ENCODE peak calls at places on chromosomes 3 and 15, in ten cellular contexts. A, G, Z, Q, U, C, J, O, K and R are unnamed samples.

GRCh38 chr3:13657660-13658435 is 108.9 kb downstream of the FBLN2 start:
- DNase-seq in A (peak; percentile 75), G (no peak), Z (peak; percentile 33), Q (no peak), U (peak; percentile 92), C (no peak), J (no peak), O (peak; percentile 29), K (peak; percentile 49), R (no peak)

GRCh38 chr15:85004551-85004950 is 22.9 kb downstream of the PDE8A start:
- DNase-seq in A (no peak), G (no peak), Z (no peak), Q (no peak), U (no peak), C (no peak), J (no peak), O (no peak), K (no peak), R (no peak)

GRCh38 chr15:73357999-73358665 is 10.6 kb downstream of the HCN4 start:
- DNase-seq in A (no peak), G (no peak), Z (no peak), Q (no peak), U (no peak), C (no peak), J (peak; percentile 51), O (no peak), K (no peak), R (no peak)

GRCh38 chr3:54067060-54067459 is 55.3 kb upstream of the CACNA2D3 start:
- DNase-seq in A (no peak), G (no peak), Z (no peak), Q (no peak), U (no peak), C (no peak), J (no peak), O (no peak), K (no peak), R (no peak)

GRCh38 chr15:53534105-53534839 is 225.2 kb downstream of the WDR72 start:
- DNase-seq in A (no peak), G (no peak), Z (no peak), Q (no peak), U (no peak), C (no peak), J (no peak), O (no peak), K (no peak), R (no peak)

GRCh38 chr15:62879770-62880169 is 162.8 kb upstream of the TPM1 start:
- DNase-seq in A (no peak), G (no peak), Z (no peak), Q (no peak), U (no peak), C (no peak), J (no peak), O (peak; percentile 80), K (no peak), R (no peak)

GRCh38 chr3:149277338-149277813 is 55.7 kb upstream of the CP start:
- DNase-seq in A (no peak), G (no peak), Z (no peak), Q (peak; percentile 5), U (no peak), C (no peak), J (peak; percentile 64), O (peak; percentile 89), K (no peak), R (peak; percentile 92)

GRCh38 chr3:10450494-10451440 is 54.6 kb downstream of the ATP2B2 start:
- DNase-seq in A (peak; percentile 46), G (no peak), Z (no peak), Q (no peak), U (no peak), C (no peak), J (no peak), O (no peak), K (no peak), R (no peak)

GRCh38 chr3:124859025-124859424 is 28.1 kb downstream of the ITGB5 start:
- DNase-seq in A (no peak), G (peak; percentile 63), Z (no peak), Q (no peak), U (no peak), C (no peak), J (no peak), O (peak; percentile 66), K (no peak), R (peak; percentile 60)

GRCh38 chr3:39112535-39112934 is 5.1 kb downstream of the TTC21A start:
- DNase-seq in A (no peak), G (peak; percentile 24), Z (no peak), Q (no peak), U (no peak), C (no peak), J (no peak), O (no peak), K (no peak), R (no peak)

GRCh38 chr3:79491029-79491634 is 276.7 kb downstream of the ROBO1 start:
- DNase-seq in A (peak; percentile 9), G (no peak), Z (no peak), Q (no peak), U (no peak), C (no peak), J (no peak), O (no peak), K (no peak), R (no peak)

GRCh38 chr15:79811406-79812405 is 85.1 kb downstream of the MTHFS start:
- DNase-seq in A (no peak), G (peak; percentile 87), Z (peak; percentile 74), Q (no peak), U (peak; percentile 71), C (peak; percentile 83), J (no peak), O (no peak), K (peak; percentile 81), R (no peak)

GRCh38 chr15:101001056-101001455 is 81.9 kb downstream of the LRRK1 start:
- DNase-seq in A (no peak), G (no peak), Z (no peak), Q (no peak), U (no peak), C (no peak), J (no peak), O (no peak), K (no peak), R (no peak)

GRCh38 chr3:161599702-161600101 is 103.1 kb downstream of the OTOL1 start:
- DNase-seq in A (no peak), G (no peak), Z (no peak), Q (no peak), U (no peak), C (no peak), J (no peak), O (no peak), K (no peak), R (no peak)

GRCh38 chr15:86759766-86760165 is 680.1 kb downstream of the AGBL1 start:
- DNase-seq in A (no peak), G (no peak), Z (no peak), Q (no peak), U (no peak), C (no peak), J (no peak), O (no peak), K (no peak), R (no peak)

GRCh38 chr3:190581041-190581501 is 67.2 kb downstream of the IL1RAP start:
- DNase-seq in A (no peak), G (no peak), Z (no peak), Q (no peak), U (no peak), C (no peak), J (no peak), O (peak; percentile 46), K (no peak), R (no peak)

GRCh38 chr15:73777741-73778140 is 24.6 kb upstream of the INSYN1 start:
- DNase-seq in A (no peak), G (no peak), Z (no peak), Q (no peak), U (no peak), C (no peak), J (no peak), O (no peak), K (no peak), R (no peak)

GRCh38 chr3:52891615-52892081 is 5.7 kb downstream of the STIMATE start:
- DNase-seq in A (no peak), G (no peak), Z (peak; percentile 58), Q (no peak), U (no peak), C (no peak), J (peak; percentile 66), O (no peak), K (no peak), R (no peak)

DNA sequence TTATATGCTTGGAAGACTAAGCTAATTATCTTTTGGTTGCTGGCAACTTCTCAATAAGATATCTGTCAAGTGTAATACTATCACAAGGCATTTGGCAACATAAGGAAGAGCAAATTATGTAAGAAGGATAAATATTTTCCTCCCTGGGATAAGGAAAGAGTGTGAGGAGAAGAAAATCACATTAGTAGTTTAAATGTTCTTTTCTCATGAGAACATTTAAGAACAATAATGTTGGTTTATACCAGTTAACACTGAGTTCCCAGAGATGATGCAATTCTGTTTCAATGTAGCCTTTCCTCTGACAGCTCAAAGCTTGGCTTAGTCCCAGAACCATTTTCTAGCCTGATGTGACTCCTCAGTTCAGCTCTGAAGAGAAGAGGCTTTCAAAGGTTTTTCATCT is 66.1 kb upstream of the NPHP3 start:
- DNase-seq in A (no peak), G (no peak), Z (peak; percentile 22), Q (no peak), U (no peak), C (no peak), J (no peak), O (peak; percentile 52), K (no peak), R (no peak)
- TF ChIP-seq POLR2AphosphoS5 in A (no peak), G (no peak), Z (no peak), Q (no peak), U (no peak), C (no peak), J (no peak), O (no peak), K (peak; percentile 22), R (no peak)

GRCh38 chr15:66147440-66147839 is 106.1 kb downstream of the MEGF11 start:
- DNase-seq in A (no peak), G (no peak), Z (no peak), Q (no peak), U (no peak), C (no peak), J (no peak), O (no peak), K (no peak), R (no peak)
- H3K4me1 ChIP-seq in A (no peaks in the 10 kb centered on the region), G (no peaks in the 10 kb centered on the region), Z (no peaks in the 10 kb centered on the region), Q (no peaks in the 10 kb centered on the region), U (no peaks in the 10 kb centered on the region), C (no peaks in the 10 kb centered on the region), J (no peaks in the 10 kb centered on the region), O (no peaks in the 10 kb centered on the region), K (no peaks in the 10 kb centered on the region), R (no peaks in the 10 kb centered on the region)

GRCh38 chr15:42178056-42178455 is 21.6 kb upstream of the PLA2G4F start:
- DNase-seq in A (no peak), G (no peak), Z (no peak), Q (no peak), U (no peak), C (no peak), J (no peak), O (no peak), K (no peak), R (no peak)
- TF ChIP-seq POLR2AphosphoS5 in A (no peak), G (no peak), Z (no peak), Q (no peak), U (no peak), C (no peak), J (no peak), O (no peak), K (no peak), R (no peak)

DNA sequence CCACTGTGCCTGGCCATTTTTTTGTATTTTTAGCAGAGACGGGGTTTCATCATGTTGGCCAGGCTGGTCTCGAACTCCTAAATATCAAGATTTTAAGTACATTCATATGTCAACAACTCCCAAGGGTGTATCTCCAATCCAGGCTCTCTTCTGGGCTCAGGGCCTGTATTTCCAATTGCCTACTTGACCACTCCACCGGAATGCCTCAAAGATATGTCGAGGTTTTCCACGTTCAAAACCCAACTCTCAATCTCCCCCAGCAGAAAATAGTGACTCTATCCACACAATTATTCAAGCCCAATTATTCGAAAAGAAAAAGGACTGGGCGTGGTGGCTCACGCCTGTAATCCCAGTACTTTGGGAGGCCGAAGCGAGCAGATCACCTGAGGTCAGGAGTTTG is 1.9 kb upstream of the KNSTRN start:
- DNase-seq in A (no peak), G (no peak), Z (no peak), Q (no peak), U (no peak), C (no peak), J (no peak), O (no peak), K (no peak), R (no peak)
- H3K4me1 ChIP-seq in A (peaks cover 9% of the 10 kb centered on the region), G (peaks cover 20% of the 10 kb centered on the region), Z (peaks cover 33% of the 10 kb centered on the region), Q (peaks cover 3% of the 10 kb centered on the region), U (peaks cover 17% of the 10 kb centered on the region), C (peaks cover 5% of the 10 kb centered on the region), J (peaks cover 40% of the 10 kb centered on the region), O (peaks cover 19% of the 10 kb centered on the region), K (peaks cover 32% of the 10 kb centered on the region), R (peaks cover 17% of the 10 kb centered on the region)